ENCODE peak calls at places on chromosomes 2 and 18, in six cellular contexts. Z, P, R, H, J and A are unnamed samples.
A peak's percentile ranks its signal among the peaks of the same experiment; 100 is the strongest.

GRCh38 chr2:26276488-26276887 is 31.7 kb downstream of the HADHB start:
- DNase-seq in Z (no peak), P (no peak), R (no peak), H (no peak), J (no peak), A (no peak)

GRCh38 chr18:9737814-9738160 is 29.7 kb downstream of the RAB31 start:
- DNase-seq in Z (no peak), P (peak; percentile 26), R (no peak), H (no peak), J (peak; percentile 26), A (peak; percentile 15)

GRCh38 chr2:232476045-232476444 is 11.6 kb downstream of the ECEL1 start:
- DNase-seq in Z (no peak), P (no peak), R (peak; percentile 28), H (peak; percentile 3), J (no peak), A (no peak)

GRCh38 chr2:174618179-174618578 is 20.6 kb upstream of the WIPF1 start:
- DNase-seq in Z (no peak), P (no peak), R (no peak), H (no peak), J (no peak), A (no peak)

GRCh38 chr2:206555721-206556120 is 86.6 kb upstream of the FAM237A start:
- DNase-seq in Z (no peak), P (peak; percentile 36), R (no peak), H (no peak), J (no peak), A (no peak)

GRCh38 chr2:171320208-171320621 is 113.6 kb downstream of the METTL8 start:
- DNase-seq in Z (no peak), P (no peak), R (no peak), H (no peak), J (no peak), A (no peak)

GRCh38 chr2:152477347-152478092 is 142.5 kb downstream of the FMNL2 start:
- DNase-seq in Z (no peak), P (no peak), R (no peak), H (no peak), J (no peak), A (no peak)

GRCh38 chr2:158755738-158756137 is 39.4 kb upstream of the DAPL1 start:
- DNase-seq in Z (no peak), P (peak; percentile 23), R (no peak), H (no peak), J (no peak), A (no peak)

GRCh38 chr2:11677146-11678055 is 7.4 kb upstream of the NTSR2 start:
- DNase-seq in Z (no peak), P (no peak), R (peak; percentile 62), H (peak; percentile 38), J (peak; percentile 10), A (no peak)

DNA sequence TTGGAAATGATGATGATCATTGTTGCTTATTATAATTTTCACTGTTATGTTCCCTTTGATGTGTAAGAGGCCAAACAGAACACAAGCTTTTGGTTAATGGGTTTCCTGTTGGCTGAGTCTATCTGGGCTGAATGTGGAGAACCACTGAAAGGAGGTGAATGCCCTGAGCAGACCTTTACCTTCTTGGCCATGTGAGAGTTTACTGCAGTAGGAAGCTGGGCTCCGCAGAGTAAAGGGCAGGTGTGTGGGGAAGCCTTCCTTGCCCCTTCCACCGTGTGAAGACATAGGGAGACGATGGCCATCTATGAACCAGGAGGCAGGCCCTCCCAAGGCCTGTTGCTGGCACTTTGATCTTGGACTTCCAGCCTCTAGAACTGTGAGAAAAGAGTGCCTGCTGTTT is 122.1 kb upstream of the LGALSL start:
- DNase-seq in Z (no peak), P (no peak), R (no peak), H (no peak), J (no peak), A (no peak)
- H3K27ac ChIP-seq in Z (no peak overlapping the region), P (no peak overlapping the region), R (peak overlapping the region; percentile 79), H (peak overlapping the region; percentile 72), J (peak overlapping the region; percentile 76), A (peak overlapping the region; percentile 26)

GRCh38 chr18:48826806-48827205 is 124.0 kb downstream of the SMAD7 start:
- DNase-seq in Z (no peak), P (no peak), R (peak; percentile 53), H (no peak), J (peak; percentile 12), A (no peak)
- H3K4me3 ChIP-seq in Z (no peak overlapping the region), P (no peak overlapping the region), R (peak overlapping the region; percentile 26), H (no peak overlapping the region), J (no peak overlapping the region), A (no peak overlapping the region)

GRCh38 chr2:72926368-72926767 is 9.0 kb downstream of the EMX1 start:
- DNase-seq in Z (no peak), P (no peak), R (no peak), H (no peak), J (no peak), A (no peak)
- H3K27me3 ChIP-seq in Z (peaks cover 96% of the 10 kb centered on the region), P (peaks cover 86% of the 10 kb centered on the region), R (peaks cover 85% of the 10 kb centered on the region), H (peaks cover 100% of the 10 kb centered on the region), J (peaks cover 21% of the 10 kb centered on the region), A (peaks cover 16% of the 10 kb centered on the region)

GRCh38 chr2:64989982-64990614 is 899 bp downstream of the SLC1A4 start:
- DNase-seq in Z (peak; percentile 32), P (peak; percentile 72), R (peak; percentile 69), H (no peak), J (peak; percentile 33), A (no peak)

GRCh38 chr2:64988420-64989125 is 626 bp upstream of the SLC1A4 start:
- DNase-seq in Z (peak; percentile 79), P (peak; percentile 94), R (peak; percentile 79), H (peak; percentile 53), J (peak; percentile 67), A (peak; percentile 63)

GRCh38 chr2:64990823-64991222 is 1.6 kb downstream of the SLC1A4 start:
- DNase-seq in Z (no peak), P (peak; percentile 22), R (no peak), H (no peak), J (no peak), A (no peak)

GRCh38 chr2:64987963-64988419 is 1.2 kb upstream of the SLC1A4 start:
- DNase-seq in Z (no peak), P (peak; percentile 96), R (no peak), H (no peak), J (no peak), A (no peak)

GRCh38 chr2:64989126-64989981 is at the start of gene SLC1A4:
- DNase-seq in Z (peak; percentile 93), P (peak; percentile 97), R (peak; percentile 98), H (peak; percentile 91), J (peak; percentile 96), A (peak; percentile 77)
- H3K27ac ChIP-seq in Z (peak within 1 kb of the TSS; percentile 97), P (peak within 1 kb of the TSS; percentile 100), R (peak within 1 kb of the TSS; percentile 96), H (peak within 1 kb of the TSS; percentile 92), J (peak within 1 kb of the TSS; percentile 98), A (peak within 1 kb of the TSS; percentile 74)

DNA sequence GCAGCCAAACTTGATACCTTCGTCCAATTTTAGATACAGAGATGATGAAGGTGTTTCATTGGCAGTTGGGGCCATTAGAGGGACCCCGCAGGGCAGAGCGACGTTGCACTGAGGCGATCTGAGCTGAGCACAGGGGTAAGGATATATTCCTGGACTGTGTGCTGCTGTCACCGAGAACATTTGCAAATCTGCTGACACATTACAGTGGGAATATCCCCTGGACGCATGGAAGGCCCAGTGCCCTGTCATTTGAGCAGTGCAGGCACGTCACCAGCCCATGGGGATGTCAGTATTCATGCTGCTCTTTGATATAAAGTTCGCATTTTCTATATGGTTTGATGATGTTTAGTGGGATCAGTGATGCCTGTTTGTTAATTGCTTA is 10.4 kb upstream of the MMADHC start:
- DNase-seq in Z (no peak), P (peak; percentile 57), R (no peak), H (no peak), J (no peak), A (no peak)
- H3K4me3 ChIP-seq in Z (no peak overlapping the region), P (peak overlapping the region; percentile 69), R (peak overlapping the region; percentile 34), H (peak overlapping the region; percentile 39), J (no peak overlapping the region), A (no peak overlapping the region)

GRCh38 chr2:29112379-29112778 is 2.8 kb upstream of the CLIP4 start:
- DNase-seq in Z (no peak), P (no peak), R (no peak), H (no peak), J (no peak), A (no peak)
- H3K27me3 ChIP-seq in Z (no peaks in the 10 kb centered on the region), P (no peaks in the 10 kb centered on the region), R (no peaks in the 10 kb centered on the region), H (no peaks in the 10 kb centered on the region), J (no peaks in the 10 kb centered on the region), A (no peaks in the 10 kb centered on the region)

DNA sequence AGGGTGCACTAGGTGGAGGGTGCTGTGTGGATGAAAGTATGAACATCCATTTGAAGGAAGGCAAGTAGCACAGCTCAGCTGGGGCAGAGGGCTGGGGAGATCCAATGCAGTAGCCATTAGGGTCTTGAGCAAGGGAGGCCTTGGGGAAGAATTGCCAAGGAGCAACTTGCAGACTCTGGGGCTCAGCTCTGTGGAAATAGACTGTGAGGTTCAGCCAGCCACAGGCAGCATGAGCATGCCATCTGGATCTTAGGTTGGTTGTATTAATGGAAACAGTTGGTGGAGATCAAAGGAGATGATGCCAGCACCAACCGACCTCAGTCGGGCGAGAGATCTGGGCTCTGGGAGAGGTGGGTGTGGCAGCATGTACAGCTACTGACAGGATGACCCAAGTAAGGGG is 5.6 kb downstream of the ZAP70 start:
- DNase-seq in Z (no peak), P (no peak), R (no peak), H (no peak), J (no peak), A (no peak)
- H3K27ac ChIP-seq in Z (no peak overlapping the region), P (no peak overlapping the region), R (no peak overlapping the region), H (no peak overlapping the region), J (no peak overlapping the region), A (no peak overlapping the region)